ENCODE peak calls at places on chromosomes 6 and 20, in eight cellular contexts. One of them, this sample, is unnamed.

GRCh38 chr6:129340983-129341382 is 369.0 kb downstream of the ARHGAP18 start:
- DNase-seq in naive thymus-derived CD4-positive, alpha-beta T cell: no peak
- DNase-seq in SW 1271: no peak
- DNase-seq in Daoy: peak; percentile 55
- DNase-seq in progenitor cell of endocrine pancreas: no peak
- DNase-seq in hypothalamus: no peak
- DNase-seq in nephron progenitor cell: no peak
- DNase-seq in body of pancreas: no peak
- DNase-seq in this sample: no peak

GRCh38 chr20:41532935-41533334 is 85.2 kb downstream of the CHD6 start:
- DNase-seq in naive thymus-derived CD4-positive, alpha-beta T cell: no peak
- DNase-seq in SW 1271: no peak
- DNase-seq in Daoy: no peak
- DNase-seq in progenitor cell of endocrine pancreas: no peak
- DNase-seq in hypothalamus: no peak
- DNase-seq in nephron progenitor cell: no peak
- DNase-seq in body of pancreas: no peak
- DNase-seq in this sample: no peak

GRCh38 chr20:33719277-33719988 is 677 bp downstream of the PXMP4 start:
- DNase-seq in naive thymus-derived CD4-positive, alpha-beta T cell: peak; percentile 2
- DNase-seq in SW 1271: no peak
- DNase-seq in Daoy: peak; percentile 10
- DNase-seq in progenitor cell of endocrine pancreas: no peak
- DNase-seq in hypothalamus: no peak
- DNase-seq in nephron progenitor cell: no peak
- DNase-seq in body of pancreas: no peak
- DNase-seq in this sample: peak; percentile 13

GRCh38 chr20:16596991-16597390 is 23.7 kb upstream of the KIF16B start:
- DNase-seq in naive thymus-derived CD4-positive, alpha-beta T cell: no peak
- DNase-seq in SW 1271: no peak
- DNase-seq in Daoy: no peak
- DNase-seq in progenitor cell of endocrine pancreas: no peak
- DNase-seq in hypothalamus: no peak
- DNase-seq in nephron progenitor cell: no peak
- DNase-seq in body of pancreas: no peak
- DNase-seq in this sample: no peak

GRCh38 chr6:104921896-104922295 is 35.0 kb upstream of the LIN28B start:
- DNase-seq in naive thymus-derived CD4-positive, alpha-beta T cell: no peak
- DNase-seq in SW 1271: no peak
- DNase-seq in Daoy: no peak
- DNase-seq in progenitor cell of endocrine pancreas: no peak
- DNase-seq in hypothalamus: no peak
- DNase-seq in nephron progenitor cell: no peak
- DNase-seq in body of pancreas: no peak
- DNase-seq in this sample: no peak

GRCh38 chr20:20373046-20373706 is 5.3 kb downstream of the INSM1 start:
- DNase-seq in naive thymus-derived CD4-positive, alpha-beta T cell: no peak
- DNase-seq in SW 1271: no peak
- DNase-seq in Daoy: peak; percentile 56
- DNase-seq in progenitor cell of endocrine pancreas: no peak
- DNase-seq in hypothalamus: no peak
- DNase-seq in nephron progenitor cell: no peak
- DNase-seq in body of pancreas: no peak
- DNase-seq in this sample: no peak

GRCh38 chr20:33991498-33991897 is 2.2 kb upstream of the RALY start:
- DNase-seq in naive thymus-derived CD4-positive, alpha-beta T cell: no peak
- DNase-seq in SW 1271: no peak
- DNase-seq in Daoy: no peak
- DNase-seq in progenitor cell of endocrine pancreas: no peak
- DNase-seq in hypothalamus: no peak
- DNase-seq in nephron progenitor cell: no peak
- DNase-seq in body of pancreas: no peak
- DNase-seq in this sample: no peak

GRCh38 chr20:57498425-57499400 is 26.2 kb downstream of the CTCFL start:
- DNase-seq in naive thymus-derived CD4-positive, alpha-beta T cell: peak; percentile 19
- DNase-seq in SW 1271: peak; percentile 54
- DNase-seq in Daoy: peak; percentile 52
- DNase-seq in progenitor cell of endocrine pancreas: no peak
- DNase-seq in hypothalamus: no peak
- DNase-seq in nephron progenitor cell: peak; percentile 41
- DNase-seq in body of pancreas: no peak
- DNase-seq in this sample: no peak

GRCh38 chr20:62511915-62512610 is 36.3 kb upstream of the GATA5 start:
- DNase-seq in naive thymus-derived CD4-positive, alpha-beta T cell: no peak
- DNase-seq in SW 1271: no peak
- DNase-seq in Daoy: no peak
- DNase-seq in progenitor cell of endocrine pancreas: no peak
- DNase-seq in hypothalamus: no peak
- DNase-seq in nephron progenitor cell: peak; percentile 44
- DNase-seq in body of pancreas: no peak
- DNase-seq in this sample: no peak

GRCh38 chr20:51531141-51531710 is 11.3 kb downstream of the NFATC2 start:
- DNase-seq in naive thymus-derived CD4-positive, alpha-beta T cell: no peak
- DNase-seq in SW 1271: no peak
- DNase-seq in Daoy: peak; percentile 83
- DNase-seq in progenitor cell of endocrine pancreas: no peak
- DNase-seq in hypothalamus: no peak
- DNase-seq in nephron progenitor cell: no peak
- DNase-seq in body of pancreas: no peak
- DNase-seq in this sample: no peak

GRCh38 chr6:116884530-116884929 is 7.5 kb downstream of the RFX6 start:
- DNase-seq in naive thymus-derived CD4-positive, alpha-beta T cell: no peak
- DNase-seq in SW 1271: no peak
- DNase-seq in Daoy: no peak
- DNase-seq in progenitor cell of endocrine pancreas: no peak
- DNase-seq in hypothalamus: no peak
- DNase-seq in nephron progenitor cell: no peak
- DNase-seq in body of pancreas: no peak
- DNase-seq in this sample: no peak

GRCh38 chr6:21142716-21143115 is 450.8 kb upstream of the SOX4 start:
- DNase-seq in naive thymus-derived CD4-positive, alpha-beta T cell: no peak
- DNase-seq in SW 1271: no peak
- DNase-seq in Daoy: no peak
- DNase-seq in progenitor cell of endocrine pancreas: no peak
- DNase-seq in hypothalamus: no peak
- DNase-seq in nephron progenitor cell: no peak
- DNase-seq in body of pancreas: no peak
- DNase-seq in this sample: no peak

GRCh38 chr6:140774080-140774505 is 1358.6 kb upstream of the GJE1 start:
- DNase-seq in naive thymus-derived CD4-positive, alpha-beta T cell: no peak
- DNase-seq in SW 1271: peak; percentile 21
- DNase-seq in Daoy: peak; percentile 67
- DNase-seq in progenitor cell of endocrine pancreas: no peak
- DNase-seq in hypothalamus: no peak
- DNase-seq in nephron progenitor cell: no peak
- DNase-seq in body of pancreas: no peak
- DNase-seq in this sample: no peak

GRCh38 chr20:56848561-56848960 is 219.5 kb downstream of the TFAP2C start:
- DNase-seq in naive thymus-derived CD4-positive, alpha-beta T cell: no peak
- DNase-seq in SW 1271: no peak
- DNase-seq in Daoy: no peak
- DNase-seq in progenitor cell of endocrine pancreas: no peak
- DNase-seq in hypothalamus: no peak
- DNase-seq in nephron progenitor cell: no peak
- DNase-seq in body of pancreas: no peak
- DNase-seq in this sample: no peak

GRCh38 chr20:25389381-25389857 is 1.2 kb downstream of the ABHD12 start:
- DNase-seq in naive thymus-derived CD4-positive, alpha-beta T cell: no peak
- DNase-seq in SW 1271: no peak
- DNase-seq in Daoy: peak; percentile 10
- DNase-seq in progenitor cell of endocrine pancreas: no peak
- DNase-seq in hypothalamus: no peak
- DNase-seq in nephron progenitor cell: no peak
- DNase-seq in body of pancreas: no peak
- DNase-seq in this sample: no peak

GRCh38 chr6:124987999-124988591 is 25.9 kb downstream of the RNF217 start:
- DNase-seq in naive thymus-derived CD4-positive, alpha-beta T cell: no peak
- DNase-seq in SW 1271: no peak
- DNase-seq in Daoy: no peak
- DNase-seq in progenitor cell of endocrine pancreas: no peak
- DNase-seq in hypothalamus: no peak
- DNase-seq in nephron progenitor cell: no peak
- DNase-seq in body of pancreas: no peak
- DNase-seq in this sample: no peak

GRCh38 chr6:42831237-42831636 is 48.2 kb upstream of the RPL7L1 start:
- DNase-seq in naive thymus-derived CD4-positive, alpha-beta T cell: no peak
- DNase-seq in SW 1271: no peak
- DNase-seq in Daoy: no peak
- DNase-seq in progenitor cell of endocrine pancreas: no peak
- DNase-seq in hypothalamus: no peak
- DNase-seq in nephron progenitor cell: no peak
- DNase-seq in body of pancreas: no peak
- DNase-seq in this sample: no peak

GRCh38 chr6:83055366-83055964 is 10.2 kb downstream of the UBE3D start:
- DNase-seq in naive thymus-derived CD4-positive, alpha-beta T cell: peak; percentile 18
- DNase-seq in SW 1271: peak; percentile 38
- DNase-seq in Daoy: peak; percentile 45
- DNase-seq in progenitor cell of endocrine pancreas: peak; percentile 34
- DNase-seq in hypothalamus: no peak
- DNase-seq in nephron progenitor cell: peak; percentile 55
- DNase-seq in body of pancreas: peak; percentile 40
- DNase-seq in this sample: peak; percentile 27

GRCh38 chr20:38473353-38473795 is 731 bp downstream of the RALGAPB start:
- DNase-seq in naive thymus-derived CD4-positive, alpha-beta T cell: no peak
- DNase-seq in SW 1271: no peak
- DNase-seq in Daoy: peak; percentile 21
- DNase-seq in progenitor cell of endocrine pancreas: no peak
- DNase-seq in hypothalamus: no peak
- DNase-seq in nephron progenitor cell: no peak
- DNase-seq in body of pancreas: no peak
- DNase-seq in this sample: no peak

GRCh38 chr6:19434065-19434464 is 403.1 kb upstream of the ID4 start:
- DNase-seq in naive thymus-derived CD4-positive, alpha-beta T cell: no peak
- DNase-seq in SW 1271: no peak
- DNase-seq in Daoy: no peak
- DNase-seq in progenitor cell of endocrine pancreas: no peak
- DNase-seq in hypothalamus: no peak
- DNase-seq in nephron progenitor cell: no peak
- DNase-seq in body of pancreas: no peak
- DNase-seq in this sample: no peak

GRCh38 chr6:3294921-3295871 is 36.4 kb downstream of the PSMG4 start:
- DNase-seq in naive thymus-derived CD4-positive, alpha-beta T cell: no peak
- DNase-seq in SW 1271: no peak
- DNase-seq in Daoy: no peak
- DNase-seq in progenitor cell of endocrine pancreas: no peak
- DNase-seq in hypothalamus: no peak
- DNase-seq in nephron progenitor cell: no peak
- DNase-seq in body of pancreas: peak; percentile 30
- DNase-seq in this sample: no peak

GRCh38 chr6:79631800-79632172 is 657 bp downstream of the SH3BGRL2 start:
- DNase-seq in naive thymus-derived CD4-positive, alpha-beta T cell: no peak
- DNase-seq in SW 1271: no peak
- DNase-seq in Daoy: peak; percentile 10
- DNase-seq in progenitor cell of endocrine pancreas: no peak
- DNase-seq in hypothalamus: no peak
- DNase-seq in nephron progenitor cell: no peak
- DNase-seq in body of pancreas: no peak
- DNase-seq in this sample: peak; percentile 39

GRCh38 chr6:63663147-63663877 is 27.7 kb downstream of the PHF3 start:
- DNase-seq in naive thymus-derived CD4-positive, alpha-beta T cell: no peak
- DNase-seq in SW 1271: peak; percentile 31
- DNase-seq in Daoy: peak; percentile 66
- DNase-seq in progenitor cell of endocrine pancreas: no peak
- DNase-seq in hypothalamus: no peak
- DNase-seq in nephron progenitor cell: no peak
- DNase-seq in body of pancreas: no peak
- DNase-seq in this sample: no peak

GRCh38 chr6:70651326-70651905 is 16.3 kb upstream of the SMAP1 start:
- DNase-seq in naive thymus-derived CD4-positive, alpha-beta T cell: peak; percentile 68
- DNase-seq in SW 1271: no peak
- DNase-seq in Daoy: peak; percentile 29
- DNase-seq in progenitor cell of endocrine pancreas: no peak
- DNase-seq in hypothalamus: no peak
- DNase-seq in nephron progenitor cell: no peak
- DNase-seq in body of pancreas: no peak
- DNase-seq in this sample: peak; percentile 32

GRCh38 chr6:157124855-157125254 is 198.5 kb downstream of the TMEM242 start:
- DNase-seq in naive thymus-derived CD4-positive, alpha-beta T cell: no peak
- DNase-seq in SW 1271: no peak
- DNase-seq in Daoy: no peak
- DNase-seq in progenitor cell of endocrine pancreas: no peak
- DNase-seq in hypothalamus: no peak
- DNase-seq in nephron progenitor cell: no peak
- DNase-seq in body of pancreas: no peak
- DNase-seq in this sample: no peak

GRCh38 chr6:103769431-103769830 is 1090.3 kb downstream of the HACE1 start:
- DNase-seq in naive thymus-derived CD4-positive, alpha-beta T cell: no peak
- DNase-seq in SW 1271: no peak
- DNase-seq in Daoy: no peak
- DNase-seq in progenitor cell of endocrine pancreas: no peak
- DNase-seq in hypothalamus: no peak
- DNase-seq in nephron progenitor cell: no peak
- DNase-seq in body of pancreas: no peak
- DNase-seq in this sample: no peak

GRCh38 chr6:10791673-10792072 is 44.1 kb downstream of the TMEM14B start:
- DNase-seq in naive thymus-derived CD4-positive, alpha-beta T cell: no peak
- DNase-seq in SW 1271: no peak
- DNase-seq in Daoy: no peak
- DNase-seq in progenitor cell of endocrine pancreas: no peak
- DNase-seq in hypothalamus: no peak
- DNase-seq in nephron progenitor cell: no peak
- DNase-seq in body of pancreas: no peak
- DNase-seq in this sample: no peak

GRCh38 chr20:19858972-19859371 is 100.9 kb downstream of the RIN2 start:
- DNase-seq in naive thymus-derived CD4-positive, alpha-beta T cell: no peak
- DNase-seq in SW 1271: no peak
- DNase-seq in Daoy: peak; percentile 77
- DNase-seq in progenitor cell of endocrine pancreas: no peak
- DNase-seq in hypothalamus: no peak
- DNase-seq in nephron progenitor cell: no peak
- DNase-seq in body of pancreas: no peak
- DNase-seq in this sample: no peak

GRCh38 chr20:44653536-44653935 is 2.0 kb upstream of the ADA start:
- DNase-seq in naive thymus-derived CD4-positive, alpha-beta T cell: no peak
- DNase-seq in SW 1271: no peak
- DNase-seq in Daoy: no peak
- DNase-seq in progenitor cell of endocrine pancreas: no peak
- DNase-seq in hypothalamus: no peak
- DNase-seq in nephron progenitor cell: no peak
- DNase-seq in body of pancreas: no peak
- DNase-seq in this sample: no peak

GRCh38 chr6:22972771-22973170 is 403.4 kb downstream of the HDGFL1 start:
- DNase-seq in naive thymus-derived CD4-positive, alpha-beta T cell: no peak
- DNase-seq in SW 1271: no peak
- DNase-seq in Daoy: no peak
- DNase-seq in progenitor cell of endocrine pancreas: no peak
- DNase-seq in hypothalamus: no peak
- DNase-seq in nephron progenitor cell: no peak
- DNase-seq in body of pancreas: no peak
- DNase-seq in this sample: no peak

GRCh38 chr6:9623985-9624384 is 790.9 kb downstream of the TFAP2A start:
- DNase-seq in naive thymus-derived CD4-positive, alpha-beta T cell: no peak
- DNase-seq in SW 1271: no peak
- DNase-seq in Daoy: peak; percentile 62
- DNase-seq in progenitor cell of endocrine pancreas: no peak
- DNase-seq in hypothalamus: no peak
- DNase-seq in nephron progenitor cell: no peak
- DNase-seq in body of pancreas: no peak
- DNase-seq in this sample: no peak

GRCh38 chr6:36998723-36999466 is 6.6 kb upstream of the FGD2 start:
- DNase-seq in naive thymus-derived CD4-positive, alpha-beta T cell: no peak
- DNase-seq in SW 1271: no peak
- DNase-seq in Daoy: no peak
- DNase-seq in progenitor cell of endocrine pancreas: no peak
- DNase-seq in hypothalamus: no peak
- DNase-seq in nephron progenitor cell: peak; percentile 66
- DNase-seq in body of pancreas: peak; percentile 28
- DNase-seq in this sample: no peak

GRCh38 chr20:57465943-57466342 is 59.0 kb downstream of the CTCFL start:
- DNase-seq in naive thymus-derived CD4-positive, alpha-beta T cell: no peak
- DNase-seq in SW 1271: no peak
- DNase-seq in Daoy: no peak
- DNase-seq in progenitor cell of endocrine pancreas: no peak
- DNase-seq in hypothalamus: no peak
- DNase-seq in nephron progenitor cell: no peak
- DNase-seq in body of pancreas: no peak
- DNase-seq in this sample: no peak

GRCh38 chr6:96394727-96395126 is 126.9 kb upstream of the UFL1 start:
- DNase-seq in naive thymus-derived CD4-positive, alpha-beta T cell: no peak
- DNase-seq in SW 1271: peak; percentile 37
- DNase-seq in Daoy: no peak
- DNase-seq in progenitor cell of endocrine pancreas: no peak
- DNase-seq in hypothalamus: no peak
- DNase-seq in nephron progenitor cell: no peak
- DNase-seq in body of pancreas: no peak
- DNase-seq in this sample: no peak

This sample was measured in transverse colon.